ENCODE peak calls at places on chromosomes 3 and 15, in four cellular contexts. U is mesothelial cell of epicardium; W is activated gamma-delta T cell treated with anti-CD3 and anti-CD28 coated beads, Interleukin-2, amount 50 U/mL, for 16 hours; Y is GM12892. E is an unnamed sample.

GRCh38 chr15:45486317-45486716 is 36.2 kb downstream of the SLC30A4 start:
- DNase-seq in U (no peak), W (no peak), Y (no peak), E (no peak)

GRCh38 chr3:182959474-182960350 is 20.6 kb downstream of the DCUN1D1 start:
- DNase-seq in U (no peak), W (no peak), Y (no peak), E (no peak)

GRCh38 chr3:123154346-123154985 is 47.3 kb upstream of the SEC22A start:
- DNase-seq in W (no peak), U (no peak), Y (no peak), E (no peak)

GRCh38 chr3:133763797-133764734 is 17.9 kb downstream of the TF start:
- DNase-seq in W (no peak), U (no peak), Y (no peak), E (no peak)

GRCh38 chr15:101207867-101208288 is 44.0 kb downstream of the CHSY1 start:
- DNase-seq in W (no peak), Y (no peak), U (no peak), E (no peak)

GRCh38 chr3:19946291-19946831 is 536 bp upstream of the RAB5A start:
- DNase-seq in U (no peak), W (no peak), Y (peak), E (no peak)

GRCh38 chr3:110384601-110385000 is 687.0 kb upstream of the NECTIN3 start:
- DNase-seq in U (no peak), W (no peak), Y (no peak), E (no peak)

GRCh38 chr3:101262393-101263240 is 57.8 kb downstream of the IMPG2 start:
- DNase-seq in U (no peak), W (no peak), Y (no peak), E (no peak)

GRCh38 chr3:178560759-178561158 is 24.5 kb downstream of the KCNMB2 start:
- DNase-seq in W (no peak), U (no peak), Y (no peak), E (no peak)

GRCh38 chr15:43370310-43370974 is 401 bp downstream of the ZSCAN29 start:
- DNase-seq in W (no peak), U (peak), Y (peak), E (no peak)

GRCh38 chr3:22922317-22922716 is 280.8 kb upstream of the UBE2E2 start:
- DNase-seq in W (no peak), Y (no peak), U (no peak), E (no peak)

GRCh38 chr3:47355010-47355409 is 25.8 kb upstream of the PTPN23 start:
- DNase-seq in W (no peak), U (no peak), Y (no peak), E (no peak)

GRCh38 chr3:150238995-150239612 is 169.0 kb upstream of the TSC22D2 start:
- DNase-seq in Y (no peak), W (no peak), U (no peak), E (no peak)

GRCh38 chr15:26674467-26674866 is 98.4 kb downstream of the GABRB3 start:
- DNase-seq in U (no peak), W (no peak), Y (no peak), E (no peak)

GRCh38 chr15:77083381-77084160 is 12.7 kb upstream of the TSPAN3 start:
- DNase-seq in W (peak), U (peak), Y (peak), E (peak)

GRCh38 chr3:180294282-180295027 is 257.7 kb upstream of the PEX5L start:
- DNase-seq in U (no peak), W (no peak), Y (no peak), E (no peak)

GRCh38 chr3:143078883-143079282 is 40.7 kb upstream of the CHST2 start:
- DNase-seq in Y (no peak), W (no peak), U (no peak), E (no peak)

GRCh38 chr15:38129531-38130199 is 123.0 kb upstream of the SPRED1 start:
- DNase-seq in U (no peak), W (no peak), Y (no peak), E (no peak)

GRCh38 chr15:76844096-76844495 is 61.0 kb downstream of the SCAPER start:
- DNase-seq in Y (no peak), W (no peak), U (no peak), E (no peak)

GRCh38 chr3:87949189-87949878 is 109.5 kb downstream of the CGGBP1 start:
- DNase-seq in Y (no peak), W (no peak), U (no peak), E (no peak)

GRCh38 chr3:187447737-187448136 is 79.6 kb downstream of the RTP4 start:
- DNase-seq in U (no peak), Y (no peak), W (no peak), E (no peak)

GRCh38 chr15:93811305-93811704 is 420.1 kb upstream of the MCTP2 start:
- DNase-seq in Y (no peak), W (no peak), U (no peak), E (no peak)

GRCh38 chr3:149489060-149489690 is 14.7 kb downstream of the TM4SF4 start:
- DNase-seq in Y (no peak), U (no peak), W (no peak), E (no peak)

GRCh38 chr3:46669191-46669999 is 24.1 kb downstream of the ALS2CL start:
- DNase-seq in W (no peak), Y (peak), U (peak), E (no peak)

GRCh38 chr3:45143673-45144670 is 2.2 kb downstream of the CDCP1 start:
- DNase-seq in Y (no peak), U (no peak), W (no peak), E (peak)

GRCh38 chr3:186775999-186776398 is 7.4 kb upstream of the EIF4A2 start:
- DNase-seq in Y (no peak), W (no peak), U (no peak), E (no peak)

GRCh38 chr3:181683563-181683962 is 28.2 kb upstream of the SOX2 start:
- DNase-seq in Y (no peak), U (no peak), W (no peak), E (no peak)

GRCh38 chr15:79455361-79455760 is 23.2 kb downstream of the MINAR1 start:
- DNase-seq in Y (no peak), U (no peak), W (no peak), E (no peak)

GRCh38 chr3:299590-300301 is 103.2 kb downstream of the CHL1 start:
- DNase-seq in W (no peak), U (no peak), Y (no peak), E (no peak)

GRCh38 chr3:161607056-161607455 is 110.4 kb downstream of the OTOL1 start:
- DNase-seq in W (no peak), Y (no peak), U (no peak), E (no peak)

GRCh38 chr3:177792363-177793030 is 595.2 kb upstream of the TBL1XR1 start:
- DNase-seq in U (no peak), W (no peak), Y (no peak), E (no peak)

E was measured in GM19239.